ENCODE peak calls at places on chromosomes 13 and 19, in seven cellular contexts. J is iPS-NIHi11; M is stimulated activated CD4-positive, alpha-beta T cell treated with anti-CD3 and anti-CD28 coated beads, Interleukin-1b, Interleukin-23, amount 100 ng/mL, for 1 hour; P is AG09319; Y is activated CD8-positive, alpha-beta memory T cell treated with anti-CD3 and anti-CD28 coated beads for 1 hour; O is WTC11; Z is T-helper 1 cell. L is an unnamed sample.
A peak's percentile ranks its signal among the peaks of the same experiment; 100 is the strongest.

GRCh38 chr19:35431147-35431807 is 16.8 kb upstream of the FFAR2 start:
- DNase-seq in J (no peak), P (no peak), Y (no peak), M (no peak), O (no peak), Z (no peak), L (no peak)

GRCh38 chr19:49382639-49383038 is 5.4 kb upstream of the KASH5 start:
- DNase-seq in P (no peak), Z (no peak), J (no peak), Y (no peak), O (no peak), M (no peak), L (no peak)

GRCh38 chr13:98822238-98822606 is 69.8 kb upstream of the SLC15A1 start:
- DNase-seq in P (no peak), Y (no peak), Z (no peak), O (no peak), J (no peak), M (no peak), L (no peak)

GRCh38 chr19:10991076-10991475 is 30.2 kb downstream of the SMARCA4 start:
- DNase-seq in P (no peak), O (no peak), J (no peak), Z (no peak), Y (no peak), M (no peak), L (no peak)

GRCh38 chr13:59510377-59510776 is 653.4 kb downstream of the DIAPH3 start:
- DNase-seq in J (no peak), O (no peak), Z (no peak), P (no peak), M (no peak), Y (no peak), L (no peak)

GRCh38 chr13:76148374-76148773 is 512.2 kb downstream of the LMO7 start:
- DNase-seq in M (no peak), O (no peak), Y (no peak), Z (no peak), J (no peak), P (no peak), L (no peak)

GRCh38 chr19:11421607-11422098 is 2.5 kb upstream of the RGL3 start:
- DNase-seq in O (peak; percentile 95), Z (peak; percentile 36), P (no peak), Y (peak; percentile 29), J (peak; percentile 85), M (no peak), L (no peak)

GRCh38 chr13:108705031-108705430 is 75.6 kb downstream of the MYO16 start:
- DNase-seq in M (no peak), J (no peak), Y (no peak), Z (no peak), P (no peak), O (no peak), L (no peak)

GRCh38 chr13:111429064-111429558 is 108.7 kb downstream of the TEX29 start:
- DNase-seq in O (peak; percentile 72), Y (no peak), M (no peak), P (no peak), J (peak; percentile 87), Z (no peak), L (no peak)

GRCh38 chr13:96091164-96091931 is 1.4 kb downstream of the HS6ST3 start:
- DNase-seq in Z (no peak), J (peak; percentile 33), M (no peak), O (peak; percentile 53), P (no peak), Y (no peak), L (no peak)

GRCh38 chr19:30335306-30335886 is 36.8 kb upstream of the ZNF536 start:
- DNase-seq in O (no peak), J (no peak), Y (no peak), M (no peak), Z (no peak), P (no peak), L (no peak)

GRCh38 chr13:99982021-99982740 is 597 bp downstream of the ZIC2 start:
- DNase-seq in M (no peak), Y (no peak), P (no peak), J (no peak), Z (peak; percentile 33), O (no peak), L (no peak)

GRCh38 chr13:109995578-109995977 is 209.2 kb upstream of the IRS2 start:
- DNase-seq in J (no peak), M (no peak), P (no peak), Z (no peak), O (no peak), Y (no peak), L (no peak)

GRCh38 chr19:49849433-49850220 is 1.3 kb upstream of the PTOV1 start:
- DNase-seq in O (no peak), Z (no peak), Y (no peak), J (no peak), M (no peak), P (no peak), L (no peak)

GRCh38 chr19:49064768-49065611 is at the start of gene NTF4:
- DNase-seq in O (peak; percentile 78), P (no peak), M (no peak), Y (no peak), J (peak; percentile 90), Z (no peak), L (no peak)

GRCh38 chr19:2059422-2060201 is 8.6 kb upstream of the MKNK2 start:
- DNase-seq in J (no peak), Y (no peak), M (no peak), P (peak; percentile 77), O (no peak), Z (no peak), L (no peak)

GRCh38 chr13:37109080-37109678 is 3.7 kb upstream of the CSNK1A1L start:
- DNase-seq in M (no peak), Y (no peak), J (peak; percentile 21), O (no peak), P (no peak), Z (peak; percentile 2), L (peak; percentile 24)

GRCh38 chr19:45498411-45499195 is at the start of gene PPM1N:
- DNase-seq in J (peak; percentile 29), O (peak; percentile 80), P (no peak), Z (peak; percentile 74), M (no peak), Y (peak; percentile 60), L (no peak)

GRCh38 chr13:104779311-104779710 is 1713.1 kb upstream of the SLC10A2 start:
- DNase-seq in Z (no peak), Y (no peak), M (no peak), O (peak; percentile 22), P (no peak), J (peak; percentile 41), L (peak; percentile 22)

GRCh38 chr19:10503002-10503789 is at the start of gene KEAP1:
- DNase-seq in M (no peak), O (peak; percentile 56), Y (no peak), P (no peak), J (peak; percentile 51), Z (peak; percentile 46), L (no peak)

GRCh38 chr13:112453207-112453829 is 77.2 kb downstream of the SPACA7 start:
- DNase-seq in M (no peak), Y (no peak), J (no peak), O (no peak), Z (no peak), P (no peak), L (no peak)

GRCh38 chr13:106299616-106300015 is 235.8 kb downstream of the EFNB2 start:
- DNase-seq in P (no peak), J (no peak), M (no peak), O (no peak), Y (no peak), Z (no peak), L (no peak)

GRCh38 chr19:44499559-44499958 is 763 bp downstream of the ZNF180 start:
- DNase-seq in O (peak; percentile 28), Z (no peak), M (no peak), P (no peak), Y (no peak), J (peak; percentile 65), L (no peak)

GRCh38 chr19:18537431-18537830 is 5.9 kb downstream of the FKBP8 start:
- DNase-seq in Z (no peak), O (no peak), M (no peak), Y (no peak), J (no peak), P (no peak), L (no peak)

GRCh38 chr19:12997967-12998940 is 3.0 kb downstream of the NFIX start:
- DNase-seq in M (no peak), O (no peak), Z (no peak), J (no peak), Y (no peak), P (no peak), L (no peak)

GRCh38 chr13:101489635-101490034 is 37.2 kb downstream of the ITGBL1 start:
- DNase-seq in M (no peak), Z (no peak), Y (no peak), P (no peak), O (no peak), J (no peak), L (no peak)

GRCh38 chr19:40217027-40217810 is 965 bp downstream of the TTC9B start:
- DNase-seq in Z (peak; percentile 27), J (peak; percentile 77), O (peak; percentile 82), Y (no peak), P (no peak), M (no peak), L (no peak)

GRCh38 chr13:89212186-89212585 is 1541.0 kb downstream of the SLITRK5 start:
- DNase-seq in Y (no peak), J (no peak), O (no peak), Z (no peak), P (no peak), M (no peak), L (no peak)

GRCh38 chr13:45678282-45678681 is 23.8 kb upstream of the CBY2 start:
- DNase-seq in Y (no peak), M (no peak), P (no peak), J (peak; percentile 49), O (no peak), Z (no peak), L (no peak)

GRCh38 chr13:80038371-80038770 is 302.6 kb downstream of the SPRY2 start:
- DNase-seq in P (no peak), Y (no peak), Z (no peak), M (no peak), O (no peak), J (no peak), L (no peak)

GRCh38 chr19:35483089-35483488 is 7.2 kb downstream of the KRTDAP start:
- DNase-seq in J (no peak), Z (no peak), M (no peak), Y (no peak), P (no peak), O (no peak), L (no peak)